ENCODE peak calls at places on chromosomes 5 and 9, in six cellular contexts. I is left lung; S is ovary; D is stomach; T is CD4-positive, alpha-beta memory T cell; Y is sigmoid colon. K is an unnamed sample. For H3K9me3, the result is how much of the 10 kb centered on the place peaks cover.

GRCh38 chr9:131875828-131876485 is 136.1 kb upstream of the RAPGEF1 start:
- DNase-seq in D (no peak), Y (no peak), T (no peak), S (no peak), I (no peak), K (no peak)

GRCh38 chr5:60685700-60686099 is 14.3 kb downstream of the DEPDC1B start:
- DNase-seq in Y (no peak), S (no peak), D (no peak), I (no peak), T (no peak), K (no peak)

GRCh38 chr5:149047462-149047861 is 15.4 kb downstream of the SH3TC2 start:
- DNase-seq in T (no peak), D (no peak), S (no peak), I (no peak), Y (no peak), K (no peak)

GRCh38 chr5:179607449-179607931 is 16.0 kb downstream of the HNRNPH1 start:
- DNase-seq in D (no peak), S (no peak), Y (peak), I (no peak), T (no peak), K (no peak)

GRCh38 chr5:133285583-133286021 is 233.8 kb downstream of the HSPA4 start:
- DNase-seq in S (no peak), I (no peak), T (no peak), Y (no peak), D (peak), K (no peak)

GRCh38 chr9:14080940-14081621 is 232.9 kb downstream of the NFIB start:
- DNase-seq in I (no peak), S (no peak), Y (no peak), T (no peak), D (no peak), K (no peak)

GRCh38 chr5:148443998-148444397 is 60.2 kb downstream of the FBXO38 start:
- DNase-seq in S (no peak), Y (peak), D (peak), I (no peak), T (peak), K (peak)

GRCh38 chr5:153122416-153122815 is 368.1 kb upstream of the GRIA1 start:
- DNase-seq in D (no peak), S (no peak), T (no peak), Y (no peak), I (no peak), K (no peak)

GRCh38 chr9:112078432-112078831 is 96.7 kb downstream of the SUSD1 start:
- DNase-seq in Y (no peak), I (no peak), D (no peak), T (no peak), S (no peak), K (no peak)

GRCh38 chr5:135437796-135438560 is 9.2 kb downstream of the DCANP1 start:
- DNase-seq in T (no peak), D (peak), I (peak), S (peak), Y (peak), K (no peak)

GRCh38 chr9:95753762-95754465 is 121.6 kb upstream of the ERCC6L2 start:
- DNase-seq in I (no peak), T (no peak), Y (peak), D (no peak), S (peak), K (no peak)

GRCh38 chr5:1161108-1161831 is 40.1 kb upstream of the SLC6A19 start:
- DNase-seq in Y (no peak), T (no peak), S (no peak), I (no peak), D (peak), K (no peak)

GRCh38 chr9:117656007-117656406 is 48.2 kb upstream of the TLR4 start:
- DNase-seq in T (no peak), I (no peak), D (no peak), Y (no peak), S (no peak), K (no peak)

GRCh38 chr9:3675964-3676363 is 150.2 kb upstream of the RFX3 start:
- DNase-seq in D (no peak), Y (no peak), S (no peak), I (no peak), T (no peak), K (no peak)

GRCh38 chr5:141363952-141364660 is at the start of gene PCDHGA5:
- DNase-seq in D (no peak), T (no peak), I (no peak), S (no peak), Y (no peak), K (no peak)
- H3K9me3 ChIP-seq in D (half or more), T (under half), I (under half), S (half or more), Y (half or more), K (under half)

GRCh38 chr5:63794296-63794695 is 167.9 kb downstream of the HTR1A start:
- DNase-seq in Y (no peak), S (no peak), I (no peak), D (no peak), T (no peak), K (no peak)
- H3K9me3 ChIP-seq in Y (under half), S (under half), I (under half), D (under half), T (under half), K (under half)

DNA sequence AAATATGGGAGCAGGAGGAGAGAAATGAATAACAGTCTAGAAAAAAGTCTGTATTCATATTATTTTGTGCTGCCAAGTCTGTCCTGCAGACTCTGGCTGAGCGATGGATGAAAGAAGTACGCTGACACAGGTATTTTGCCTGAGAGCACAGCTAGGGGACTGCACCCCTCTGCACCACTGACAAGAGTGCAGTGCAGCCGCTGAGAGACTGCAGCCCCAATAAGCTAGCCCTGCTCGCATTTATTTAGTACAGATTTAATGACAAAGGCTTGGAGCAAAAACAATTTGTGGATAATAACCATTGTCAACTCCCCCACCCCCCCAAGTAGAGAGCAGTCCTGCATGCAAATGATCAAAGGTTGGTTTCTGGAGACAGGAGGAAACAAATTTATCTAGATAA is 13.3 kb upstream of the MRPS30 start:
- DNase-seq in D (no peak), S (no peak), I (no peak), T (no peak), Y (no peak), K (no peak)
- H3K9me3 ChIP-seq in D (under half), S (under half), I (under half), T (under half), Y (under half), K (under half)

GRCh38 chr5:43336159-43336558 is 22.9 kb upstream of the HMGCS1 start:
- DNase-seq in D (no peak), S (no peak), I (no peak), Y (no peak), T (no peak), K (no peak)
- H3K9me3 ChIP-seq in D (under half), S (under half), I (under half), Y (under half), T (under half), K (under half)

K was measured in CD8-positive, alpha-beta memory T cell.